ENCODE peak calls at places on chromosomes 16 and 17, in six cellular contexts. O is activated B cell treated with CpG ODN at 0.5 μM for 24 hours, T is uterus, H is WTC11, D is heart left ventricle, Z is mesothelial cell of epicardium. X is an unnamed sample.

GRCh38 chr17:3887394-3887793 is 5.5 kb downstream of the CAMKK1 start:
- DNase-seq in Z (no peak), T (no peak), O (no peak), D (no peak), H (no peak), X (no peak)

GRCh38 chr16:23712976-23713375 is at the start of gene ERN2:
- DNase-seq in T (no peak), O (no peak), Z (no peak), D (no peak), H (peak), X (no peak)

GRCh38 chr17:56815711-56816110 is 18.0 kb downstream of the C17orf67 start:
- DNase-seq in T (no peak), Z (no peak), O (no peak), D (no peak), H (no peak), X (peak)

GRCh38 chr17:7745748-7746470 is 28.4 kb downstream of the DNAH2 start:
- DNase-seq in Z (no peak), O (no peak), D (no peak), T (peak), H (no peak), X (peak)

GRCh38 chr17:35868791-35869190 is at the start of gene HEATR9:
- DNase-seq in Z (no peak), T (no peak), D (no peak), O (no peak), H (no peak), X (no peak)

GRCh38 chr16:50326835-50327465 is 41.8 kb downstream of the BRD7 start:
- DNase-seq in D (no peak), T (no peak), H (no peak), Z (no peak), O (no peak), X (peak)

GRCh38 chr16:918741-919657 is 51.8 kb downstream of the LMF1 start:
- DNase-seq in H (no peak), O (no peak), Z (no peak), D (no peak), T (no peak), X (no peak)

GRCh38 chr16:88703486-88704309 is 2.5 kb downstream of the RNF166 start:
- DNase-seq in O (no peak), H (no peak), Z (no peak), D (peak), T (no peak), X (no peak)

GRCh38 chr16:82507271-82507670 is 119.5 kb upstream of the CDH13 start:
- DNase-seq in D (no peak), O (no peak), H (no peak), Z (no peak), T (no peak), X (no peak)

GRCh38 chr17:7704601-7705268 is at the start of gene EFNB3:
- DNase-seq in O (no peak), H (peak), Z (peak), D (no peak), T (peak), X (peak)

GRCh38 chr16:85216522-85217375 is 104.5 kb upstream of the CIBAR2 start:
- DNase-seq in H (no peak), O (no peak), T (no peak), Z (no peak), D (no peak), X (no peak)

GRCh38 chr16:67470314-67470713 is 10.6 kb downstream of the ATP6V0D1 start:
- DNase-seq in O (no peak), H (no peak), D (peak), T (no peak), Z (no peak), X (no peak)

GRCh38 chr17:41784207-41784744 is 2.2 kb downstream of the JUP start:
- DNase-seq in D (peak), Z (no peak), H (peak), O (no peak), T (peak), X (peak)

GRCh38 chr17:76437467-76438402 is 15.2 kb downstream of the UBE2O start:
- DNase-seq in O (no peak), H (no peak), Z (no peak), T (no peak), D (no peak), X (peak)

GRCh38 chr17:61459434-61459809 is 7.2 kb downstream of the TBX4 start:
- DNase-seq in O (no peak), Z (no peak), T (no peak), D (no peak), H (no peak), X (no peak)

GRCh38 chr16:1964046-1964505 is 550 bp downstream of the RPS2 start:
- DNase-seq in Z (no peak), T (no peak), H (no peak), D (no peak), O (no peak), X (no peak)

GRCh38 chr17:73042809-73043685 is 49.4 kb downstream of the SLC39A11 start:
- DNase-seq in Z (no peak), O (no peak), H (no peak), D (no peak), T (no peak), X (no peak)

GRCh38 chr17:55727920-55728319 is 5.3 kb upstream of the TMEM100 start:
- DNase-seq in O (no peak), H (no peak), D (no peak), T (no peak), Z (no peak), X (no peak)

GRCh38 chr16:8355714-8356113 is 234.6 kb downstream of the TMEM114 start:
- DNase-seq in T (no peak), Z (no peak), D (no peak), H (no peak), O (no peak), X (no peak)

GRCh38 chr16:66409156-66409555 is 17.9 kb upstream of the BEAN1 start:
- DNase-seq in T (no peak), Z (no peak), O (no peak), H (no peak), D (no peak), X (peak)

GRCh38 chr16:83936581-83937165 is 16.4 kb upstream of the OSGIN1 start:
- DNase-seq in O (no peak), T (no peak), D (no peak), H (no peak), Z (no peak), X (no peak)

GRCh38 chr16:84068783-84069464 is 26.3 kb upstream of the SLC38A8 start:
- DNase-seq in H (no peak), Z (no peak), O (no peak), D (no peak), T (no peak), X (no peak)

GRCh38 chr17:42665581-42666001 is 6.5 kb downstream of the TUBG2 start:
- DNase-seq in Z (no peak), T (no peak), D (no peak), O (no peak), H (no peak), X (no peak)

GRCh38 chr17:50564916-50565315 is 4.4 kb downstream of the CACNA1G start:
- DNase-seq in Z (no peak), T (peak), O (no peak), D (peak), H (no peak), X (no peak)

GRCh38 chr17:50719924-50720805 is 762 bp downstream of the LUC7L3 start:
- DNase-seq in H (no peak), Z (no peak), T (no peak), O (no peak), D (no peak), X (peak)

GRCh38 chr17:4998666-4999428 is 1.1 kb downstream of the KIF1C start:
- DNase-seq in O (no peak), T (peak), D (no peak), H (peak), Z (no peak), X (no peak)

GRCh38 chr16:84267380-84267779 is 27.3 kb upstream of the WFDC1 start:
- DNase-seq in T (no peak), H (no peak), Z (no peak), D (no peak), O (no peak), X (no peak)

GRCh38 chr17:57292086-57292485 is 35.8 kb downstream of the MSI2 start:
- DNase-seq in O (no peak), T (no peak), H (no peak), D (no peak), Z (no peak), X (no peak)

GRCh38 chr16:29920690-29921371 is 5.2 kb downstream of the KCTD13 start:
- DNase-seq in H (no peak), T (no peak), Z (no peak), D (no peak), O (no peak), X (no peak)

GRCh38 chr16:69435977-69436729 is 11.7 kb downstream of the CYB5B start:
- DNase-seq in H (no peak), D (no peak), O (no peak), Z (no peak), T (no peak), X (no peak)

GRCh38 chr17:48734328-48735056 is 5.9 kb upstream of the HOXB13 start:
- DNase-seq in D (no peak), Z (no peak), H (no peak), O (no peak), T (no peak), X (no peak)

GRCh38 chr16:84617068-84617630 is 729 bp downstream of the COTL1 start:
- DNase-seq in O (peak), H (peak), D (no peak), T (peak), Z (no peak), X (peak)

GRCh38 chr17:47879028-47879585 is 16.9 kb upstream of the SP2 start:
- DNase-seq in T (no peak), H (no peak), D (no peak), Z (no peak), O (no peak), X (no peak)

GRCh38 chr17:33914120-33914519 is 341.0 kb upstream of the CCL2 start:
- DNase-seq in T (no peak), O (no peak), D (no peak), H (no peak), Z (no peak), X (no peak)
- TF ChIP-seq CTCF in T (no peak), O (no peak), D (no peak), H (no peak), Z (no peak), X (no peak)

GRCh38 chr16:61862221-61862620 is 174.0 kb downstream of the CDH8 start:
- DNase-seq in H (no peak), O (no peak), D (no peak), Z (no peak), T (no peak), X (no peak)

GRCh38 chr16:61858996-61859395 is 177.2 kb downstream of the CDH8 start:
- DNase-seq in Z (no peak), H (no peak), O (no peak), D (no peak), T (no peak), X (peak)

DNA sequence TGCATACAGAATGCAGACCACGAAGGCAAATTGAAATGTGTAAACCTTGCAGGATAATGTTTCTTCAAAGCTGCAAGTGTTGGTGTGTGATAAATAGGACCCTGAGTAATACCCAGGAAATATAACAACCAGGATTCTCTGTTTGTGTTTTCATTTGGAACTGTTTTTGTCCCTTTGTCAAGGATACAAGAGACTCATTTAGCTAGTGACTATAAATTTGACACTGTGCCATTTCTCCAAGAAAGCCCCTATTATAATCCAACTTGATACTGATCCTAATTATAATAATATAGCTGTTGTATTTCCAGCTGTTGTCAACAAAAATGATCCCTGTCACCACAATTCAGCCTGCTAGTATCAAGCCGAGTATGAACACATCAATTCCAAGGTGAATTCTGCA is 173.5 kb downstream of the CDH8 start:
- DNase-seq in T (no peak), O (no peak), H (no peak), D (no peak), Z (no peak), X (no peak)
- TF ChIP-seq CTCF in T (no peak), O (no peak), H (no peak), D (no peak), Z (no peak), X (no peak)

DNA sequence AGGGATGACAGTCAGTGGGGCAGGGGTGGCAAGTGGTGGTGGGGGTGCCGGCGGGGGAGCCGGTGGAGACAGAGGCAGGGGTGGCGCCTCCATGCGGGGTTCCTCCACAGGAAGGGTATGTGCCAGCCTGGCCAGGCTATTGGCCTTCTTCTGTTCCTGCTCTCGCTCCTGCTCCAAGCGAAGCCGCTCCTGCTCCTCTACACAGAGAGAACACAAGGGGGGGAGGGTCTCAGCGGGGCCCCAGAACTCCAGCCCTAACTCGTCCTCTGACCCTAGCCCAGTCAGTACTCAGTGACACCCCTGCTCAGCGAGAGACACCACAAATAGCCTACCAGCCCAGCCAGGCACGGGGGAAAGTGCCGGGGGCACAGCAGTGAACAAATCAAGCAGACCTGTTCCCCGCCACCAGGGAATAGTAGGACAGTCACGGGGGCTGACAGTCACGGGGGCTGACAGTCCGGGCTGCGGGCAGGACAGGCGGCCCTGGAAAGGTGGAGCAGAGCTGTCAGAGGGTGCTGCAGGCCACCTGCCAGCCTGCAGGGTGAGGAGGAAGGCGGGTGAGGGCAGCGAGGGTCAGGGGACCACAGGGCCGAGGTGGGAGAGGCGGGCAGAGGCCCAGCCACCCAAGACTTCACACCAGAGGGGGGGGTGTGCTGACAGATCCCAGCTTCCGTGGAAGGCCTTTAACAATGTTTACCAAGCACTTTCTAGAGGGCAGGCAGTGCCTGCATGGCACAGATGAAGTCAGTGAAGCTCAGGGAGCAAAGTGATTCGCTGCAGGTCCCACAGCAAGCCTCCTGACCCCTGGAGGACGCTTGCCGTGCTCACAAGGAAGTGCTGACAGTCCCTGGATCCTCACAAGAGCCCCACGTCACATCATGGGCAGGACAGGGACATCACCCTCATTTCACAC is 5.3 kb downstream of the MNT start:
- DNase-seq in Z (no peak), D (no peak), T (no peak), O (no peak), H (no peak), X (no peak)
- TF ChIP-seq CTCF in Z (no peak), D (no peak), T (no peak), O (no peak), H (no peak), X (no peak)

GRCh38 chr16:27448531-27449433 is 46.8 kb downstream of the IL21R start:
- DNase-seq in Z (no peak), H (no peak), D (no peak), O (no peak), T (no peak), X (no peak)

GRCh38 chr16:27444015-27444414 is 42.0 kb downstream of the IL21R start:
- DNase-seq in Z (no peak), D (no peak), T (no peak), H (no peak), O (no peak), X (no peak)

GRCh38 chr16:27446721-27447120 is 44.7 kb downstream of the IL21R start:
- DNase-seq in T (no peak), O (no peak), D (no peak), H (no peak), Z (no peak), X (no peak)

GRCh38 chr16:27444470-27444869 is 42.5 kb downstream of the IL21R start:
- DNase-seq in H (no peak), O (peak), T (no peak), D (no peak), Z (no peak), X (no peak)

DNA sequence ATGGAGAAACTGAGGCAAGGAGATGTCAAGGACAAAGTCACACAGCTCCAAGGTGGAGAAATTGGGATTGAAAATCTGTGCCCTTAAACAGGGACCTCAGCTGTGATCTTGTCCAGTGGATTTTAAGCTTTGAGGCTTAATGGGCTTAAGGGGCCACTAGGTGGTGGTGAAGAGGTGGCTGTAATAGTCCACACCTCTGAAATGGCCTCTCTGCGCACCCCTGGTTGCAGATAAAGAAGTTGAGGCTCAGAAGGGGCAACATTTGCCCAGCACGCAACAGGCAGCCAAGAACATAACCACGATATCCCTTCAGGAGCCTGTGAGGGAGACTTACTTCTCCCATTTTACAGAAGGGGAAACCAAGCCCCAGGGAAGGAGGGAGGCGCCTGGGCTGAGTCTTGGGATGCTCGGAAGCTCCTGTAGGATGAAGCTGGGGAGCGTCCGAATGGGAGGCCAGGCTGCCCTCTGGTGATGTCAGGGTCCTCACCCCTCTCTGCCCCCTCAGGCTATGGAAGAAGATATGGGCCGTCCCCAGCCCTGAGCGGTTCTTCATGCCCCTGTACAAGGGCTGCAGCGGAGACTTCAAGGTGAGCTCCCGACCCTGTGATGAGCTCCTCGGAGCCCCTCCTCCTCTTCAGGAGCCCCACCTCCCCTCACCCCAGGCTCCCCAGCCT is 43.7 kb downstream of the IL21R start:
- DNase-seq in H (no peak), Z (no peak), T (no peak), D (no peak), O (no peak), X (no peak)
- TF ChIP-seq CTCF in H (no peak), Z (no peak), T (no peak), D (no peak), O (no peak), X (no peak)